ENCODE peak calls at places on chromosomes 12 and 14, in four cellular contexts. P, Z, H and U are unnamed samples.

GRCh38 chr12:89016970-89017778 is 335.1 kb downstream of the DUSP6 start:
- DNase-seq in P (peak; percentile 26), Z (peak; percentile 62), H (peak; percentile 16), U (no peak)

GRCh38 chr14:39668449-39668848 is 236.2 kb upstream of the FBXO33 start:
- DNase-seq in P (no peak), Z (no peak), H (no peak), U (no peak)

GRCh38 chr12:46357438-46358324 is 14.9 kb downstream of the SLC38A2 start:
- DNase-seq in P (no peak), Z (no peak), H (no peak), U (no peak)

GRCh38 chr12:59182191-59182590 is 261.9 kb upstream of the LRIG3 start:
- DNase-seq in P (no peak), Z (no peak), H (no peak), U (no peak)

GRCh38 chr12:111180830-111181726 is 187.8 kb downstream of the PHETA1 start:
- DNase-seq in P (no peak), Z (no peak), H (peak; percentile 64), U (no peak)

GRCh38 chr12:45726594-45727300 is 2.8 kb upstream of the ARID2 start:
- DNase-seq in P (peak; percentile 25), Z (peak; percentile 70), H (peak; percentile 58), U (no peak)

GRCh38 chr14:51653855-51654548 is 2.3 kb downstream of the FRMD6 start:
- DNase-seq in P (no peak), Z (no peak), H (no peak), U (no peak)

GRCh38 chr12:94280063-94280462 is 131.7 kb downstream of the PLXNC1 start:
- DNase-seq in P (no peak), Z (no peak), H (no peak), U (no peak)

GRCh38 chr14:89616425-89617141 is 199.6 kb upstream of the FOXN3 start:
- DNase-seq in P (no peak), Z (peak; percentile 72), H (no peak), U (peak; percentile 54)

GRCh38 chr12:79997115-79997805 is 62.4 kb upstream of the PPP1R12A start:
- DNase-seq in P (no peak), Z (no peak), H (no peak), U (no peak)

GRCh38 chr14:93081875-93082570 is 33.7 kb downstream of the ITPK1 start:
- DNase-seq in P (no peak), Z (no peak), H (no peak), U (peak; percentile 35)

GRCh38 chr12:108597559-108598471 is at the start of gene TMEM119:
- DNase-seq in P (peak; percentile 32), Z (no peak), H (peak; percentile 54), U (no peak)

GRCh38 chr14:29016050-29016900 is 249.7 kb downstream of the FOXG1 start:
- DNase-seq in P (peak; percentile 78), Z (peak; percentile 1), H (peak; percentile 15), U (no peak)

GRCh38 chr14:54562334-54562733 is 4.6 kb upstream of the SAMD4A start:
- DNase-seq in P (no peak), Z (no peak), H (no peak), U (no peak)